ENCODE peak calls at places on chromosomes 12 and 14, in eight cellular contexts. T is ovary, L is A549, Q is pancreas, N is mammary epithelial cell, I is heart right ventricle, C is Caco-2, V is iPS DF 6.9. W is an unnamed sample.

GRCh38 chr12:45674583-45674982 is 54.9 kb upstream of the ARID2 start:
- DNase-seq in T (no peak), L (peak; percentile 37), Q (peak; percentile 25), N (peak; percentile 56), I (peak; percentile 26), C (no peak), V (no peak), W (peak; percentile 89)

GRCh38 chr12:104596128-104596799 is 139.5 kb downstream of the CHST11 start:
- DNase-seq in T (no peak), L (peak; percentile 28), Q (no peak), N (no peak), I (no peak), C (no peak), V (no peak), W (peak; percentile 65)

GRCh38 chr12:119446459-119446858 is 111.9 kb downstream of the CCDC60 start:
- DNase-seq in T (no peak), L (peak; percentile 44), Q (no peak), N (no peak), I (no peak), C (no peak), V (no peak), W (no peak)

GRCh38 chr14:93911975-93912374 is 15.2 kb upstream of the FAM181A start:
- DNase-seq in T (no peak), L (no peak), Q (no peak), N (no peak), I (no peak), C (no peak), V (no peak), W (no peak)

GRCh38 chr12:78671295-78671694 is 193.3 kb upstream of the SYT1 start:
- DNase-seq in T (no peak), L (peak; percentile 62), Q (no peak), N (peak; percentile 37), I (no peak), C (no peak), V (no peak), W (no peak)

GRCh38 chr14:25371053-25371452 is 321.1 kb upstream of the STXBP6 start:
- DNase-seq in T (no peak), L (no peak), Q (no peak), N (no peak), I (no peak), C (no peak), V (no peak), W (no peak)

GRCh38 chr14:57714487-57714899 is 151.4 kb downstream of the SLC35F4 start:
- DNase-seq in T (no peak), L (no peak), Q (no peak), N (no peak), I (no peak), C (no peak), V (no peak), W (no peak)

GRCh38 chr12:31756977-31757420 is 28.2 kb upstream of the AMN1 start:
- DNase-seq in T (no peak), L (peak; percentile 76), Q (no peak), N (peak; percentile 87), I (no peak), C (peak; percentile 78), V (no peak), W (peak; percentile 21)

GRCh38 chr14:35883677-35884293 is 57.6 kb downstream of the BRMS1L start:
- DNase-seq in T (no peak), L (peak; percentile 43), Q (no peak), N (no peak), I (no peak), C (no peak), V (no peak), W (peak; percentile 2)

GRCh38 chr12:66321433-66321832 is 19.1 kb downstream of the HELB start:
- DNase-seq in T (no peak), L (no peak), Q (no peak), N (no peak), I (no peak), C (no peak), V (no peak), W (no peak)

GRCh38 chr12:13193403-13194100 is 3.0 kb upstream of the EMP1 start:
- DNase-seq in T (no peak), L (no peak), Q (no peak), N (no peak), I (no peak), C (no peak), V (no peak), W (no peak)

GRCh38 chr14:102696332-102696731 is 80.9 kb upstream of the TRAF3 start:
- DNase-seq in T (no peak), L (no peak), Q (no peak), N (no peak), I (no peak), C (peak; percentile 57), V (no peak), W (no peak)

GRCh38 chr14:54225457-54225856 is 171.3 kb upstream of the CDKN3 start:
- DNase-seq in T (no peak), L (no peak), Q (no peak), N (no peak), I (no peak), C (no peak), V (no peak), W (no peak)

GRCh38 chr14:79570648-79571047 is 640.7 kb downstream of the DIO2 start:
- DNase-seq in T (no peak), L (no peak), Q (no peak), N (no peak), I (no peak), C (no peak), V (no peak), W (no peak)

DNA sequence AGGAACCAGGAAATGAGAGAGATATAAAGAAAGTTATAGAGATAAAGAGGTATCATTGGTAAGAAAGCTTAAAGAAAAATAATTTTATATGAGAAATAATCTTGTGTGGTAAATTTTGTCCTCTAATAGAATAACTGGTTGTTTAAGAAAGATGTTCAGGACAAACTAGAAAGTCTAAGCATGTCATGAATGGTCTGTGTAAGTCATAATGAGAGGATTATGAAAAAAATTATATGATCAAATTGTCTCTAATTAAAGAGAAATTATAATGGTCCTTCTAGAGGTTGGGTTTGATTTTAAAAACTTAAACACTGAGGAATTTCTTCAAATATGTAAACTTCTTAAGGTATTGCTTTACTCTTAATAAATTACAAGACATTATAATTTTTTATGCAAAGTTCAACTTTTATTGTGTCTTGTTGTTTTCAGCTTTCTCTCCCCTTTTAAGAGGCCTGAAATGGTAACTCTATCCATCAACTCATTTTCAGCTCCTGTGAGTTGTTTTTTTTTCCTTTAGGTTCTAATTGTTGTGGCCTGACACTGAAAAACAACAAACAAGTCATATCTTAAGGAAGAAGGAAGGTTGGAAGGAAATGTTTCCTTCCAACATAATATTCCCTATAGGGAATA is 88.2 kb upstream of the CNOT2 start:
- DNase-seq in T (no peak), L (peak; percentile 14), Q (no peak), N (peak; percentile 26), I (no peak), C (no peak), V (no peak), W (no peak)
- H3K9me3 ChIP-seq in T (no peaks in the 10 kb centered on the region), L (peaks cover 10% of the 10 kb centered on the region), Q (no peaks in the 10 kb centered on the region), N (peaks cover 16% of the 10 kb centered on the region), I (no peaks in the 10 kb centered on the region), C (peaks cover 19% of the 10 kb centered on the region), V (peaks cover 1% of the 10 kb centered on the region), W (peaks cover 10% of the 10 kb centered on the region)

GRCh38 chr12:34349673-34349961 is 327.3 kb downstream of the ALG10 start:
- DNase-seq in T (no peak), L (no peak), Q (no peak), N (no peak), I (no peak), C (no peak), V (no peak), W (no peak)

GRCh38 chr12:34352098-34352497 is 329.8 kb downstream of the ALG10 start:
- DNase-seq in T (no peak), L (no peak), Q (no peak), N (no peak), I (no peak), C (no peak), V (no peak), W (no peak)

GRCh38 chr12:34348836-34349672 is 326.8 kb downstream of the ALG10 start:
- DNase-seq in T (no peak), L (peak; percentile 49), Q (no peak), N (no peak), I (no peak), C (no peak), V (no peak), W (no peak)

GRCh38 chr12:34348064-34348463 is 325.8 kb downstream of the ALG10 start:
- DNase-seq in T (no peak), L (peak; percentile 69), Q (no peak), N (no peak), I (no peak), C (no peak), V (no peak), W (no peak)

DNA sequence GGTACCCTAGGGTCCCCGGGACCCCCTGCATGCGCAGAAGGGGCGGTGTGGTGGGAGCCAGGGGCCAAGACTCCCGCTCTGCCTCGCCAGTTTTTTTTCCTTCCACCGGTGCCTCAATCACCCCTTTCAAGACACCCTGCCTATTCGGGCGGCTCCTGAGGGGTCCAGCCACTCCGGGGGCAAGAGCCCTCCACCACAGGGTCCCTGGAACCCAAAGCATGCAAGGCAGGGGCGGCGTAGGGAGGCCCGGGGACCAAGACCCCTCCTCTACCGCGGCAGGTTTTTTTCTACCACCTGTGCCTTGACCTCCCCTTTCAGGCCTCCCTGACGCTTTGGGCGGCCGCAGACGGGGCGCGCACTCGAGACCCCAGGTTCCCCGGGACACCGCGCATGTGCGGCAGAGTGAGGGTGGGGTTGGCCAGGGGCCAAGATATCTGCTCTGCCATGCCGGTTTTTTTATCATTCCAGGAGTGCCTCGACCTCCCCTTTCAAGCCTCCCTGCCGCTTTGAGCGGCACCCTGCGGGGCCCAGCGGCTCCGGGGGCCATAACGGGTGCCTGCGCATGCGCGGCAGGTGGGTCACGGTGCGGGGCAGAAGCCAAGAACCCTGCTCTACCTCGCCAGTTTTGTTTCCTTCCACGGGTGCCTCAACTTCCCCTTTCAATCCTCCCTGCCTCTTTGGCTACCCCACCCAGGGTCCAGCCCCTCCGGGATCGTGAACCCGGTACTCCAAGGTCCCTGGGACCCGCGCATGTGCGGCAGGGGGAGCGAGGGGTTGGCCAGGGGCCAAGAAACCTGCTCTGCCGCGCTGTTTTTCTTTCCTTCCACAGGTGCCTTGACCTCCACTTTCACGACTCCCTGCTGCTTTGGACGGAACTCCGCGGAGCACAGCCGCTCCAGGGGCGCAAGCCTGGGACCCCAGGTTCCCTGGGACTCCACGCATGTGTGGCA is 328.1 kb downstream of the ALG10 start:
- DNase-seq in T (no peak), L (peak; percentile 44), Q (no peak), N (no peak), I (no peak), C (no peak), V (no peak), W (no peak)
- H3K9me3 ChIP-seq in T (no peaks in the 10 kb centered on the region), L (no peaks in the 10 kb centered on the region), Q (no peaks in the 10 kb centered on the region), N (peaks cover 41% of the 10 kb centered on the region), I (no peaks in the 10 kb centered on the region), C (peaks cover 4% of the 10 kb centered on the region), V (peaks cover 24% of the 10 kb centered on the region), W (no peaks in the 10 kb centered on the region)

GRCh38 chr12:52761802-52762201 is 15.3 kb downstream of the KRT76 start:
- DNase-seq in T (no peak), L (no peak), Q (no peak), N (no peak), I (no peak), C (no peak), V (no peak), W (no peak)
- H3K9me3 ChIP-seq in T (no peaks in the 10 kb centered on the region), L (no peaks in the 10 kb centered on the region), Q (no peaks in the 10 kb centered on the region), N (peaks cover 6% of the 10 kb centered on the region), I (no peaks in the 10 kb centered on the region), C (peaks cover 13% of the 10 kb centered on the region), V (peaks cover 2% of the 10 kb centered on the region), W (peaks cover 2% of the 10 kb centered on the region)

DNA sequence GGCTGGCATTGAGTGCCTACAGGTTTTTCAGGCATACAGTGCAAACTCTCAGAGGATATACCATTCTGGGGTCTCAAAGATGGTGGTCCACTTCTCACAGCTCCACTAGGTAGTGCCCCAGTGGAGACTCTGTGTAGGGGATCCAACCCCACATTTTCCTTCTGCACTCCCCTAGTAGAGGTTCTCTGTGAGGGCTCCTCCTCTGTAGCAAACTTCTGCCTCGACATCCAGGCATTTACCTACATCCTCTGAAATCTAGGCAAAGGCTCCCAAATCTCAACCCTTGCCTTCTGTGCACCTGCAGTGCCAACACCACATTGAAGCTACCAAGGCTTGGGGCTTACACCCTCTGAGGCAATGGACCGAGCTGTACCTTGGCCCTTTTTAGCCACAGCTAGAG is 179.2 kb downstream of the CCDC91 start:
- DNase-seq in T (no peak), L (peak; percentile 25), Q (no peak), N (no peak), I (no peak), C (no peak), V (no peak), W (no peak)
- H3K9me3 ChIP-seq in T (no peaks in the 10 kb centered on the region), L (peaks cover 46% of the 10 kb centered on the region), Q (no peaks in the 10 kb centered on the region), N (peaks cover 11% of the 10 kb centered on the region), I (no peaks in the 10 kb centered on the region), C (peaks cover 43% of the 10 kb centered on the region), V (no peaks in the 10 kb centered on the region), W (peaks cover 44% of the 10 kb centered on the region)

W was measured in MG63.